ENCODE peak calls at places on chromosomes 7 and 10, in six cellular contexts. K is A172, X is NCI-H1105, L is amniotic stem cell, W is Calu3, N is AG04450. T is an unnamed sample.

GRCh38 chr7:120586561-120586960 is 271.4 kb downstream of the TSPAN12 start:
- DNase-seq in K (no peak), X (no peak), L (no peak), W (no peak), N (no peak), T (no peak)

GRCh38 chr7:93799750-93800357 is 90.7 kb downstream of the TFPI2 start:
- DNase-seq in K (peak; percentile 4), X (no peak), L (peak; percentile 44), W (no peak), N (no peak), T (no peak)

GRCh38 chr10:11210211-11210922 is 192.7 kb downstream of the CELF2 start:
- DNase-seq in K (no peak), X (no peak), L (no peak), W (no peak), N (no peak), T (no peak)

GRCh38 chr7:760006-760405 is 32.9 kb upstream of the PRKAR1B start:
- DNase-seq in K (no peak), X (no peak), L (no peak), W (no peak), N (no peak), T (no peak)

GRCh38 chr10:112136816-112137215 is 46.7 kb downstream of the GPAM start:
- DNase-seq in K (no peak), X (no peak), L (no peak), W (no peak), N (no peak), T (no peak)

GRCh38 chr10:7410800-7411670 is at the start of gene SFMBT2:
- DNase-seq in K (peak; percentile 22), X (peak; percentile 1), L (peak; percentile 24), W (peak; percentile 44), N (peak; percentile 10), T (no peak)

GRCh38 chr10:74419491-74420466 is 268.8 kb downstream of the ADK start:
- DNase-seq in K (peak; percentile 40), X (no peak), L (no peak), W (peak; percentile 44), N (no peak), T (no peak)

GRCh38 chr7:88312061-88312663 is 5.5 kb upstream of the STEAP4 start:
- DNase-seq in K (no peak), X (no peak), L (no peak), W (no peak), N (no peak), T (no peak)